ENCODE peak calls at places on chromosome 1, in six cellular contexts. J, P, Z, M, C and S are unnamed samples.

GRCh38 chr1:218536311-218536710 is 191.2 kb downstream of the TGFB2 start:
- DNase-seq in Z (no peak), M (no peak), J (no peak), C (no peak), P (no peak), S (no peak)

GRCh38 chr1:240526321-240526720 is 85.6 kb downstream of the GREM2 start:
- DNase-seq in Z (no peak), J (no peak), P (no peak), C (no peak), M (no peak), S (no peak)

GRCh38 chr1:201790261-201790660 is 38.7 kb upstream of the IPO9 start:
- DNase-seq in M (no peak), P (no peak), Z (peak; percentile 80), J (no peak), C (no peak), S (peak; percentile 37)

GRCh38 chr1:200671235-200671786 is 1.6 kb upstream of the DDX59 start:
- DNase-seq in J (no peak), P (no peak), C (no peak), Z (no peak), M (no peak), S (no peak)

GRCh38 chr1:64183380-64183984 is 19.9 kb upstream of the UBE2U start:
- DNase-seq in M (no peak), P (no peak), Z (peak; percentile 81), J (no peak), C (no peak), S (peak; percentile 60)

GRCh38 chr1:63662846-63663245 is 69.6 kb downstream of the PGM1 start:
- DNase-seq in J (no peak), M (no peak), Z (no peak), P (no peak), C (peak; percentile 79), S (no peak)

GRCh38 chr1:8061210-8061609 is 35.1 kb upstream of the ERRFI1 start:
- DNase-seq in C (peak; percentile 97), M (no peak), J (peak; percentile 60), P (peak; percentile 77), Z (no peak), S (peak; percentile 38)

GRCh38 chr1:179817789-179818188 is 59.8 kb downstream of the TOR1AIP2 start:
- DNase-seq in Z (peak; percentile 80), M (no peak), J (no peak), P (no peak), C (no peak), S (peak; percentile 83)

GRCh38 chr1:11783556-11783955 is 21.6 kb downstream of the C1orf167 start:
- DNase-seq in P (no peak), Z (no peak), J (no peak), C (no peak), M (no peak), S (no peak)

GRCh38 chr1:157806431-157807149 is 13.3 kb downstream of the FCRL1 start:
- DNase-seq in M (peak; percentile 63), J (no peak), C (no peak), Z (no peak), P (no peak), S (no peak)

GRCh38 chr1:205775717-205776056 is 405 bp upstream of the RAB29 start:
- DNase-seq in P (no peak), C (peak; percentile 17), Z (no peak), J (no peak), M (no peak), S (no peak)

GRCh38 chr1:224710196-224710595 is 94.1 kb downstream of the CNIH3 start:
- DNase-seq in P (no peak), M (no peak), C (no peak), Z (no peak), J (no peak), S (no peak)

GRCh38 chr1:26560403-26560780 is 30.8 kb downstream of the RPS6KA1 start:
- DNase-seq in Z (no peak), M (no peak), C (no peak), P (no peak), J (no peak), S (no peak)

GRCh38 chr1:43671626-43672330 is 21.8 kb downstream of the KDM4A start:
- DNase-seq in P (no peak), J (no peak), M (no peak), Z (no peak), C (no peak), S (no peak)

GRCh38 chr1:22288593-22289241 is 145.8 kb upstream of the WNT4 start:
- DNase-seq in M (no peak), C (no peak), J (peak; percentile 14), Z (no peak), P (peak; percentile 12), S (no peak)

GRCh38 chr1:243819438-243819839 is 30.6 kb downstream of the AKT3 start:
- DNase-seq in P (no peak), C (no peak), M (no peak), J (no peak), Z (no peak), S (no peak)

GRCh38 chr1:180235077-180235501 is 5.0 kb downstream of the LHX4 start:
- DNase-seq in J (no peak), M (no peak), P (no peak), Z (peak; percentile 62), C (no peak), S (no peak)

GRCh38 chr1:109466440-109467300 is at the start of gene SYPL2:
- DNase-seq in M (peak; percentile 51), Z (peak; percentile 86), J (peak; percentile 50), P (no peak), C (peak; percentile 15), S (peak; percentile 47)

GRCh38 chr1:228339766-228340685 is 66.6 kb downstream of the TRIM11 start:
- DNase-seq in P (no peak), M (peak; percentile 5), Z (peak; percentile 58), J (no peak), C (no peak), S (peak; percentile 21)

GRCh38 chr1:29177022-29177705 is 4.5 kb downstream of the SRSF4 start:
- DNase-seq in Z (no peak), C (no peak), P (no peak), J (peak; percentile 15), M (no peak), S (no peak)

GRCh38 chr1:219385786-219386427 is 212.2 kb downstream of the LYPLAL1 start:
- DNase-seq in P (peak; percentile 69), M (no peak), C (peak; percentile 65), J (no peak), Z (no peak), S (peak; percentile 15)

GRCh38 chr1:161915051-161915503 is 108.6 kb downstream of the OLFML2B start:
- DNase-seq in J (no peak), Z (no peak), C (no peak), M (no peak), P (no peak), S (no peak)

GRCh38 chr1:64574301-64574700 is 104.4 kb downstream of the CACHD1 start:
- DNase-seq in C (no peak), J (no peak), Z (no peak), P (no peak), M (no peak), S (no peak)

GRCh38 chr1:1137256-1138045 is 21.6 kb upstream of the C1orf159 start:
- DNase-seq in C (no peak), M (peak; percentile 80), J (peak; percentile 64), P (no peak), Z (no peak), S (no peak)

GRCh38 chr1:228471762-228472398 is 15.3 kb upstream of the RNF187 start:
- DNase-seq in Z (no peak), M (no peak), C (peak; percentile 75), J (no peak), P (peak; percentile 45), S (no peak)

DNA sequence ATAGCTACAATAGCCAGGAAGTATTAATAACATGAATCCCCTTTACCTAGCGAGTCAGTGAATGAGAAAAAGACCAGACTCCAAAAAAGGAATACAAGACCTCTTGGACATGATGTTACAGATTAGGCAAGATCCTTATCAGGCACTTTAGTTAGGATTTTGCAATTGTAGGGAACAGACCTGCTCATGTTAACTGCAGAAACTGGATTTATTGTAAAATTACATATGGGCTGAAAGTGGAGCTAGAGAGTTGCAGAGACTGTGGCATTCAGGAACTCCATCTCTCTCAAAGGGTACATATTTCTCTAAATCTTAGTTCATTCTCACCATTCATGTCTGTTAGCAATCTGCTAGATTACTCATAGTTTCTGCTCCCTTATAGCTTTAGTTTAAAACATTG is 142.2 kb downstream of the PAPPA2 start:
- DNase-seq in P (no peak), C (no peak), J (no peak), Z (no peak), M (no peak), S (no peak)
- TF ChIP-seq CTCF in P (no peak), C (no peak), J (no peak), Z (no peak), M (no peak), S (no peak)

GRCh38 chr1:174998569-174999215 is 1.1 kb upstream of the CACYBP start:
- DNase-seq in Z (no peak), P (peak; percentile 72), J (peak; percentile 40), M (peak; percentile 40), C (peak; percentile 73), S (peak; percentile 58)
- TF ChIP-seq EP300 in Z (no peak), P (no peak), J (no peak), M (no peak), C (no peak), S (no peak)

GRCh38 chr1:30635386-30635975 is 87.9 kb downstream of the MATN1 start:
- DNase-seq in P (no peak), C (no peak), J (no peak), M (no peak), Z (peak; percentile 53), S (no peak)

GRCh38 chr1:30636621-30637020 is 86.8 kb downstream of the MATN1 start:
- DNase-seq in J (no peak), M (no peak), P (no peak), Z (peak; percentile 52), C (no peak), S (no peak)

GRCh38 chr1:30638086-30638485 is 85.3 kb downstream of the MATN1 start:
- DNase-seq in P (no peak), C (no peak), J (no peak), Z (peak; percentile 18), M (no peak), S (no peak)

GRCh38 chr1:30638811-30639210 is 84.6 kb downstream of the MATN1 start:
- DNase-seq in C (no peak), Z (peak; percentile 37), P (no peak), J (no peak), M (no peak), S (no peak)

GRCh38 chr1:30637183-30637969 is 86.0 kb downstream of the MATN1 start:
- DNase-seq in C (no peak), P (no peak), J (no peak), Z (peak; percentile 69), M (no peak), S (no peak)
- TF ChIP-seq POLR2A in C (no peak), P (no peak), J (no peak), Z (no peak), M (no peak), S (no peak)

DNA sequence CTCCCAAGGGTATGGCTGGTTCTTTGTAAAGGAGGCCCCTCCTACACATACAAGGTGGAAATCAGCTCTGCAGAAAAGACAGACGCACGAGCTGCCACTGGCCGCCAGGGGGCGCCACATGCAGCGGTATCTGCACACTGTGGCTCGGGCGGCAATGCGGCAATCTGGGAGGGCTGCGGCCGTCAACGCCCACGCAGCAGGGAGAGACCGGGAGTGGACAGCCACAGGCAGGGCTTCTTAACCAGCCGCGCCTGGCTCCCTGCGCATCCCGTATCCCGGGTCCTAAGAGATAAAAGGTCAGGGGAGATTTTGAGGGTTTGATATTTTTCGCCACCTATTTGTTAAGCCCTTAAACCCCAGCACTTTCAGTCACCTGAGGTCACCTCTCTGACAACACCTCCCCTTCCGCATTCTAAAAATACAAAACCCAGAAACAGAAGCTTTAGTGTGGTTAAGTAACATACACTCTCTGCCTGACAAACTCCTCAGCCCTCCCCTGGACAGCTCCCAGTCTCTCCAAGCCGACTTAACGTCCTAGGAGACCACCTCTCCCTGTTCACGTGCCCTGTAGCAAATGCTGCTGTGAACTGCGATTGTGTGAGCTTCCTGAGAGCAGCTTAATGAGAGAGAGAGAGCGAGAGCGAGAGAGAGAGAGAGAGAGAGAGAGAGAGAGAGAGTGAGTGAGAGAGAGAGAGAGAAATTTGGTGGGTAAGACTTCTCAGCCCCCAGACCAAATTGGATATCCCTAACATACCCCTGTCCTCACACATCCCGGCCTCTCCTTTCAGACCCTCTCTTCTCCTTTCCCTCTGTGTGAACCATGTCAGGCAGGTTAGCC is 13.5 kb upstream of the KCNA2 start:
- DNase-seq in J (peak; percentile 84), C (peak; percentile 63), Z (peak; percentile 83), M (peak; percentile 88), P (peak; percentile 54), S (peak; percentile 62)
- TF ChIP-seq CTCF in J (peak; percentile 80), C (peak; percentile 66), Z (peak; percentile 75), M (peak; percentile 89), P (peak; percentile 89), S (peak; percentile 70)